ENCODE peak calls at places on chromosomes 4 and X, in six cellular contexts. E, X, W, I, Q and K are unnamed samples.

GRCh38 chrX:69627744-69628143 is 11.8 kb downstream of the EDA start:
- DNase-seq in E (no peak), X (no peak), W (no peak), I (no peak), Q (no peak), K (no peak)

GRCh38 chrX:72061091-72061490 is 70.6 kb downstream of the RTL5 start:
- DNase-seq in E (no peak), X (no peak), W (no peak), I (no peak), Q (no peak), K (no peak)

GRCh38 chr4:15893967-15894366 is 44.6 kb downstream of the FGFBP1 start:
- DNase-seq in E (peak; percentile 99), X (no peak), W (peak; percentile 86), I (no peak), Q (no peak), K (no peak)

GRCh38 chr4:3512279-3512678 is 19.9 kb downstream of the LRPAP1 start:
- DNase-seq in E (no peak), X (no peak), W (no peak), I (no peak), Q (no peak), K (no peak)

GRCh38 chr4:157013656-157014055 is 42.1 kb upstream of the PDGFC start:
- DNase-seq in E (no peak), X (no peak), W (no peak), I (no peak), Q (no peak), K (no peak)

GRCh38 chrX:30610050-30610449 is 32.5 kb upstream of the TASL start:
- DNase-seq in E (no peak), X (no peak), W (no peak), I (no peak), Q (no peak), K (no peak)

GRCh38 chrX:110317079-110317819 is 636 bp downstream of the AMMECR1 start:
- DNase-seq in E (no peak), X (peak; percentile 15), W (no peak), I (peak; percentile 18), Q (peak; percentile 69), K (peak; percentile 55)

GRCh38 chrX:48904626-48905025 is 6.8 kb downstream of the SLC35A2 start:
- DNase-seq in E (no peak), X (no peak), W (no peak), I (no peak), Q (no peak), K (no peak)

GRCh38 chr4:146165840-146166239 is 9.7 kb upstream of the LSM6 start:
- DNase-seq in E (peak; percentile 92), X (no peak), W (peak; percentile 34), I (no peak), Q (no peak), K (no peak)

GRCh38 chr4:183158062-183158461 is 59.0 kb downstream of the WWC2 start:
- DNase-seq in E (no peak), X (no peak), W (peak; percentile 63), I (no peak), Q (no peak), K (no peak)

GRCh38 chr4:23368081-23368697 is 521.7 kb downstream of the PPARGC1A start:
- DNase-seq in E (no peak), X (no peak), W (no peak), I (peak; percentile 61), Q (peak; percentile 87), K (no peak)

GRCh38 chrX:94932278-94932965 is 1258.4 kb downstream of the FAM133A start:
- DNase-seq in E (no peak), X (no peak), W (no peak), I (no peak), Q (no peak), K (peak; percentile 30)

GRCh38 chrX:20217906-20218305 is 48.8 kb downstream of the RPS6KA3 start:
- DNase-seq in E (no peak), X (no peak), W (no peak), I (no peak), Q (no peak), K (no peak)

GRCh38 chr4:166153539-166153938 is 280.5 kb downstream of the TLL1 start:
- DNase-seq in E (no peak), X (no peak), W (no peak), I (peak; percentile 21), Q (no peak), K (no peak)

GRCh38 chr4:86927843-86928395 is 6.9 kb upstream of the AFF1 start:
- DNase-seq in E (peak; percentile 99), X (peak; percentile 76), W (peak; percentile 96), I (no peak), Q (no peak), K (no peak)

GRCh38 chrX:45852884-45853283 is 652.2 kb upstream of the DIPK2B start:
- DNase-seq in E (peak; percentile 44), X (no peak), W (no peak), I (no peak), Q (no peak), K (no peak)

GRCh38 chr4:111650553-111651183 is 494.6 kb upstream of the FAM241A start:
- DNase-seq in E (no peak), X (no peak), W (no peak), I (no peak), Q (peak; percentile 45), K (no peak)

GRCh38 chr4:101104264-101105052 is 242.9 kb downstream of the PPP3CA start:
- DNase-seq in E (no peak), X (no peak), W (no peak), I (no peak), Q (no peak), K (no peak)

GRCh38 chrX:49915352-49916222 is 6.8 kb upstream of the CLCN5 start:
- DNase-seq in E (peak; percentile 43), X (peak; percentile 47), W (peak; percentile 15), I (peak; percentile 54), Q (peak; percentile 59), K (no peak)

GRCh38 chr4:23660865-23661264 is 229.0 kb downstream of the PPARGC1A start:
- DNase-seq in E (no peak), X (no peak), W (no peak), I (no peak), Q (no peak), K (no peak)

GRCh38 chr4:67104145-67104544 is 441.2 kb downstream of the CENPC start:
- DNase-seq in E (no peak), X (no peak), W (no peak), I (no peak), Q (no peak), K (no peak)

GRCh38 chr4:189036906-189037305 is 897.7 kb downstream of the TRIML1 start:
- DNase-seq in E (no peak), X (no peak), W (no peak), I (no peak), Q (no peak), K (no peak)

GRCh38 chr4:76489799-76490176 is 54.8 kb downstream of the SHROOM3 start:
- DNase-seq in E (no peak), X (no peak), W (no peak), I (peak; percentile 42), Q (no peak), K (no peak)

GRCh38 chrX:39883664-39884063 is 214.1 kb downstream of the BCOR start:
- DNase-seq in E (no peak), X (no peak), W (no peak), I (no peak), Q (no peak), K (no peak)

GRCh38 chrX:139702658-139703057 is 5.3 kb downstream of the MCF2 start:
- DNase-seq in E (no peak), X (no peak), W (no peak), I (no peak), Q (no peak), K (no peak)

GRCh38 chrX:125205918-125206665 is 113.6 kb upstream of the TEX13C start:
- DNase-seq in E (no peak), X (peak; percentile 17), W (no peak), I (peak; percentile 15), Q (peak; percentile 74), K (no peak)

GRCh38 chr4:76881375-76881774 is 16.6 kb downstream of the SOWAHB start:
- DNase-seq in E (peak; percentile 71), X (no peak), W (no peak), I (no peak), Q (peak; percentile 55), K (no peak)

GRCh38 chrX:146385529-146385928 is 424.0 kb upstream of the CXorf51B start:
- DNase-seq in E (no peak), X (no peak), W (no peak), I (no peak), Q (no peak), K (no peak)

GRCh38 chr4:119297795-119298194 is 24.1 kb downstream of the FABP2 start:
- DNase-seq in E (no peak), X (no peak), W (no peak), I (no peak), Q (no peak), K (no peak)
- H3K4me3 ChIP-seq in E (peak overlapping the region; percentile 84), X (no peak overlapping the region), W (peak overlapping the region; percentile 11), I (no peak overlapping the region), Q (peak overlapping the region; percentile 90), K (no peak overlapping the region)

GRCh38 chr4:118012142-118012541 is 22.1 kb upstream of the NDST3 start:
- DNase-seq in E (no peak), X (no peak), W (no peak), I (no peak), Q (no peak), K (no peak)
- TF ChIP-seq CTCF in E (peak; percentile 37), X (no peak), W (peak; percentile 32), I (no peak), Q (peak; percentile 68), K (peak; percentile 40)

DNA sequence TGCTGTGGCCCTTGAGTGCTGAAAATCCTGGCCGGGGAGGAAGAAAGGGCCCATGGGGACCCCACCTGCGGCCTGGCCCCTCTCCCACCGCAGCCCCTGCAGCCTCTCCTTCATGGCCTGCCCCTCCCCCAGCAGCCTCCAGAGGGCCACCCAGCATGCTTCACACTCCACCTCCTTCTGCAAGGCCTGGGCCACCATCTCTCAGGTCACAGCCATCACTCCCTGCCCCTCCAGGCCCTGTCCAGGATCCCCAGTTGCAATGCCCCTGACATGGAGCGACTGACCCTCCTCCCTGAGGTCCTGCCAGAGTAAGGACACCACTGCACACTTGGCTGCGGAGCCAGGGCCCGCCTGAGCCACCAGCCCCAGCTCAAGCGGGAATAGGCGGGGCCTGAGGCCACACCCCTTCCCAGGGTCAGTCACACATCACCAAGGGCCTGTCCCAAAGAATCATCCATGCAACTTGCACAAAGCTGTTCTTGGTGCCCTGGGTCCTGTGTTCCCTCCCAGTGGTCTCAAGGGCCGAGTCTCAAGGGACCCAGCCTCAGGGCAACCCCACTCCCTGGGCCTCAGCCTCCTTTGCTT is 32.9 kb downstream of the CCNQ start:
- DNase-seq in E (no peak), X (peak; percentile 36), W (no peak), I (no peak), Q (peak; percentile 66), K (no peak)
- H3K27me3 ChIP-seq in E (peaks cover 3% of the 10 kb centered on the region), X (no peaks in the 10 kb centered on the region), W (no peaks in the 10 kb centered on the region), I (no peaks in the 10 kb centered on the region), Q (no peaks in the 10 kb centered on the region), K (no peaks in the 10 kb centered on the region)

GRCh38 chr4:169659736-169660670 is 39.6 kb downstream of the CLCN3 start:
- DNase-seq in E (peak; percentile 98), X (peak; percentile 93), W (peak; percentile 90), I (peak; percentile 93), Q (peak; percentile 75), K (peak; percentile 46)

GRCh38 chr4:169662226-169662625 is 41.8 kb downstream of the CLCN3 start:
- DNase-seq in E (no peak), X (no peak), W (no peak), I (no peak), Q (no peak), K (no peak)

GRCh38 chr4:169663402-169663801 is 43.0 kb downstream of the CLCN3 start:
- DNase-seq in E (no peak), X (no peak), W (no peak), I (no peak), Q (no peak), K (no peak)

GRCh38 chr4:169658970-169659735 is 38.8 kb downstream of the CLCN3 start:
- DNase-seq in E (peak; percentile 2), X (no peak), W (no peak), I (no peak), Q (no peak), K (no peak)

GRCh38 chr4:169660929-169661328 is 40.6 kb downstream of the CLCN3 start:
- DNase-seq in E (no peak), X (no peak), W (no peak), I (no peak), Q (no peak), K (no peak)
- H3K4me3 ChIP-seq in E (peak overlapping the region; percentile 73), X (peak overlapping the region; percentile 51), W (peak overlapping the region; percentile 64), I (peak overlapping the region; percentile 62), Q (peak overlapping the region; percentile 78), K (no peak overlapping the region)